ENCODE peak calls at places on chromosomes 1 and 21, in six cellular contexts. I, P, X, D, H and W are unnamed samples.

GRCh38 chr1:220544901-220545303 is 17.0 kb downstream of the MARK1 start:
- DNase-seq in I (peak; percentile 13), P (no peak), X (no peak), D (peak; percentile 26), H (no peak), W (no peak)

GRCh38 chr1:210342986-210343780 is 14.5 kb downstream of the HHAT start:
- DNase-seq in I (no peak), P (no peak), X (no peak), D (no peak), H (peak; percentile 72), W (no peak)

GRCh38 chr1:24077278-24077978 is 34.5 kb downstream of the MYOM3 start:
- DNase-seq in I (no peak), P (no peak), X (no peak), D (no peak), H (no peak), W (no peak)

GRCh38 chr21:31173881-31174555 is 135.7 kb upstream of the KRTAP19-8 start:
- DNase-seq in I (no peak), P (no peak), X (no peak), D (no peak), H (no peak), W (peak; percentile 76)

GRCh38 chr21:46424062-46424591 is 34.6 kb upstream of the DIP2A start:
- DNase-seq in I (no peak), P (no peak), X (no peak), D (no peak), H (no peak), W (no peak)

GRCh38 chr1:1115136-1115829 is 606 bp downstream of the C1orf159 start:
- DNase-seq in I (no peak), P (no peak), X (no peak), D (no peak), H (no peak), W (no peak)

GRCh38 chr1:97563926-97564325 is 356.9 kb downstream of the DPYD start:
- DNase-seq in I (no peak), P (no peak), X (no peak), D (no peak), H (no peak), W (no peak)

GRCh38 chr1:151976868-151977267 is 16.8 kb downstream of the S100A10 start:
- DNase-seq in I (no peak), P (peak; percentile 53), X (no peak), D (peak; percentile 28), H (no peak), W (no peak)

GRCh38 chr1:30052178-30052577 is 671.2 kb downstream of the MATN1 start:
- DNase-seq in I (no peak), P (no peak), X (no peak), D (peak; percentile 11), H (no peak), W (no peak)

GRCh38 chr1:157371826-157372225 is 180.5 kb downstream of the FCRL5 start:
- DNase-seq in I (no peak), P (no peak), X (no peak), D (peak; percentile 63), H (no peak), W (no peak)

GRCh38 chr21:46298083-46298412 is 11.9 kb downstream of the YBEY start:
- DNase-seq in I (no peak), P (no peak), X (no peak), D (no peak), H (no peak), W (no peak)

GRCh38 chr1:151693057-151693651 is 23.4 kb downstream of the CELF3 start:
- DNase-seq in I (peak; percentile 36), P (peak; percentile 38), X (no peak), D (peak; percentile 40), H (no peak), W (peak; percentile 72)

GRCh38 chr21:26207021-26207420 is 36.5 kb upstream of the APP start:
- DNase-seq in I (no peak), P (no peak), X (no peak), D (no peak), H (no peak), W (no peak)

GRCh38 chr1:234553241-234554156 is 56.5 kb downstream of the IRF2BP2 start:
- DNase-seq in I (no peak), P (no peak), X (no peak), D (peak; percentile 82), H (no peak), W (peak; percentile 82)

GRCh38 chr1:147773215-147773715 is 12.9 kb upstream of the GJA5 start:
- DNase-seq in I (no peak), P (no peak), X (no peak), D (peak; percentile 3), H (no peak), W (no peak)

GRCh38 chr1:206930210-206930798 is 8.6 kb upstream of the FCMR start:
- DNase-seq in I (no peak), P (no peak), X (no peak), D (no peak), H (peak; percentile 96), W (no peak)

GRCh38 chr1:6440198-6441126 is 15.9 kb downstream of the ESPN start:
- DNase-seq in I (peak; percentile 48), P (no peak), X (no peak), D (peak; percentile 93), H (no peak), W (peak; percentile 87)

GRCh38 chr1:218572046-218572445 is 226.9 kb downstream of the TGFB2 start:
- DNase-seq in I (no peak), P (no peak), X (no peak), D (no peak), H (no peak), W (no peak)
- TF ChIP-seq CHD2 in I (no peak), P (no peak), X (no peak), D (no peak), H (no peak), W (no peak)

DNA sequence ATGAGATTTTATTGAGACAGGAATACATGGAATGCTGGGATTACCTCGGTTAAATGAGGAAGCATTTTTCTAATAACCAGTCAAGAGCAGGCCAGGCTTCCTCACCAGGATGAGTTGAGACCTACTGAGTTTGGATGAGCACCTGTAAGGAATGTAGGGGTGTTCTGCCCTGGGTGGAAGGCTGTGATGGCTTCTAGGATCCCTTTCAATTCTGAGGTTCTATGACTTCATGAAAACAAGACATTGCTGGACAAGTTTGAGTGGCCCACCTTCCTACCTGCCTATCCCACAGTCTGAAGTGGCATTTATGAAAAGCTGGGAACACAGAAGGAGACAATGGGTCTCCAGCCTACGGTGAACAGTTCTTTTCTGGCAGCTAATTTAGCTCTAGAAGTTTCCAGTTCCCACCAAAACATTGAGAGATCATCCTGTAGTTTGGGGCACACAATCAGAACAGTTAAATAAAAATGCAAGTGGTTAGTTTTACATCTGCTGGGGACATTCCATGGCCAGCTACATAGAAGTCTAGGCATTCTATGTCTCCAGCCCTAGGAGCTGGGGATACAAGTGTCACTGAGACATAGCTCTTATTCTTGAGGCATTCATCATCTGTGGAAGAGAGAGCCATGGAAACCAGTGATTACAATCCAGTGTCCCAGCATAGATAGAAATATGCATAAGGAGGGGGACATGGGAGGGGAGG is 51.3 kb upstream of the TSPAN2 start:
- DNase-seq in I (no peak), P (no peak), X (no peak), D (no peak), H (no peak), W (no peak)
- TF ChIP-seq CHD2 in I (no peak), P (no peak), X (no peak), D (no peak), H (no peak), W (no peak)

DNA sequence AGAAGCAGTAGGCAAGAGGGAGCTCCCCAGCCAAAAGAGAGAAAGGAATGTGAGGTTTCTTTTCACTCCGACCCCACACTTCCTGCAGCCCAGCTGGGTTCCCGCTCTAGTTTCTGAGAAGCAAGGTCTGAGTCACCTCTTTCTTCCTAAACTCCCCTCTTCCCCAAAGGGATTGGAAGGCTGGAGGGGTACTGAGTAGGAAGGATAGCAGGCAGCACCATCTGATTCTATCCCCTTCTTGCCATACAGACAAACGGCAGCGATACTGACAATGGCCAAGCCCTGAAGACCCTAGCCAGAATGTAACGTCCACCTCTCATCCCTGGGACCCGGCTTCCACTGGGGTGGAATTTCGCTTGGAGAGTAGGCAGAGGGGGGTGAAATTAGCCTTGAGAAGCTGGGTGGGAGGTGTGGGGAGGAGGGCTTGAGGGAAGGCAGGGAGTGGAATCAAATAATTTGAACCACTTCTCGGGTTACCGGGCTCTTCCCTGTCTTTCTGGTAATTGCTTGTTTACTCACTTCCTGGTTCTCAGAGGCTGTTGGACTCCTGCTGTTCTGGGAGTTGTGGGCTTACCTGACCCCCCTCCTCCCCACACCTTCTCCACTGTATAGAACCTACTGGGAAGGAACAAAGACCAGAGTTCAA is 13.2 kb downstream of the IER5 start:
- DNase-seq in I (no peak), P (no peak), X (no peak), D (peak; percentile 69), H (no peak), W (no peak)
- TF ChIP-seq CHD2 in I (no peak), P (no peak), X (no peak), D (no peak), H (no peak), W (no peak)

GRCh38 chr1:189567890-189568289 is 909.8 kb downstream of the BRINP3 start:
- DNase-seq in I (no peak), P (no peak), X (no peak), D (no peak), H (no peak), W (no peak)
- TF ChIP-seq CHD2 in I (no peak), P (no peak), X (no peak), D (no peak), H (no peak), W (no peak)

GRCh38 chr1:232038704-232039103 is 412.1 kb downstream of the DISC1 start:
- DNase-seq in I (no peak), P (no peak), X (no peak), D (no peak), H (no peak), W (no peak)
- TF ChIP-seq CHD2 in I (no peak), P (no peak), X (no peak), D (no peak), H (no peak), W (no peak)

GRCh38 chr1:21030201-21030600 is 146.5 kb downstream of the EIF4G3 start:
- DNase-seq in I (no peak), P (no peak), X (no peak), D (no peak), H (no peak), W (no peak)

GRCh38 chr1:21035794-21036193 is 140.9 kb downstream of the EIF4G3 start:
- DNase-seq in I (no peak), P (no peak), X (no peak), D (no peak), H (no peak), W (no peak)

DNA sequence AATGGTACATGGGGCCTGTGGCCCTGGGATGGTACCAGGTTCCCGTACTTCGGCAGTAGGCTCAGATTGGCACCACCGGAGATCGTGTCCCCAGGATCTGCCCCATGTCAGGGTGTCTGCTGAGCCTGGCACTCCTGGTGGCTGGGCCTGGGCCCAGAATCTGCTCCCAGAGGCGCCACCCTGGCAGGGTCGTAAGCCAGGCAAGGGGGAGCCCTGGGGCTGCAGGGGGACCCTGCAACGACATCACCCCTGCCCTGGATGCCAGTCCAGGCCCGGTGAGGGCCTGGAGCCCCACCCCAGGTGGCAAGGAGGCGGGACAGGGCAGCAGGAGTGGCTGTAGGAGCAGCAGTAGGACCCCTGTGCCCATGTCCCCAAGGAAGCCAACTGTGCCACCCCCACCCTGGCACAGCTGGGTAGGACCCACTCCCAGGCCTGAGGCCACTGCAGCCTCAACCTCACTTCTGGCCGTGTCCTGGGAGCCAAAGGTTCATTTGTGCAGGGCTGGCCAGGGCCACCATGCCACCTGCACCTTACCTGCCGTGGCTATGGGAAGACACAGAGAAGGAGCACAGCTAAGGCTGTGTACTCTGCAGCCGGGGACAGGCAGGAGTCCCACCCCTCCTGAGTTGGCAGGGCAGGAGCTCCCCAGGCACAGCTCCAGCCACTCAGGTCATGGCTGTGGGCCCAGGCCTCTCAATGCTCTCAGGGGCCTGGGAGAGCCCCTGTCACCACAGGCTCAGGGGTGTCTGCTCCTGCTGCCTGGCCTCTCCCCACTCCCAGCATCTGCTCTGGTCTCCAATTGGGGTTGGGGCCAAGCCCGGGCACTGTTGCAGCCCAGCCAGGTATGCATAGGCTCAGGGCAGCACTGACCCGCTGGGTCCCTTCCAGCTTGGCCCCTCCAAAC is 141.7 kb downstream of the EIF4G3 start:
- DNase-seq in I (no peak), P (no peak), X (no peak), D (no peak), H (no peak), W (no peak)
- TF ChIP-seq CHD2 in I (no peak), P (no peak), X (no peak), D (no peak), H (no peak), W (no peak)